ENCODE peak calls at places on chromosomes 12 and 14, in ten cellular contexts. G, B, D, J, X, T, A, W, M and E are unnamed samples. For H3K27me3, the result is how much of the 10 kb centered on the place peaks cover.

GRCh38 chr14:26808407-26808806 is 210.6 kb upstream of the NOVA1 start:
- DNase-seq in G (no peak), B (no peak), D (no peak), J (no peak), X (no peak), T (peak), A (no peak), W (no peak), M (no peak), E (no peak)

GRCh38 chr14:69360438-69361108 is 37.5 kb downstream of the ERH start:
- DNase-seq in G (no peak), B (no peak), D (no peak), J (no peak), X (no peak), T (no peak), A (no peak), W (no peak), M (no peak), E (no peak)

GRCh38 chr12:8157484-8158198 is 826 bp downstream of the ZNF705A start:
- DNase-seq in G (no peak), B (no peak), D (no peak), J (no peak), X (no peak), T (no peak), A (no peak), W (peak), M (no peak), E (no peak)

GRCh38 chr14:23953464-23954278 is at the start of gene DHRS4:
- DNase-seq in G (peak), B (peak), D (peak), J (peak), X (peak), T (peak), A (peak), W (peak), M (peak), E (peak)

GRCh38 chr12:4014858-4015224 is 141.6 kb upstream of the PARP11 start:
- DNase-seq in G (no peak), B (no peak), D (no peak), J (no peak), X (no peak), T (no peak), A (no peak), W (no peak), M (no peak), E (no peak)

GRCh38 chr12:60830381-60830780 is 1234.6 kb downstream of the SLC16A7 start:
- DNase-seq in G (no peak), B (no peak), D (no peak), J (no peak), X (no peak), T (peak), A (no peak), W (no peak), M (no peak), E (no peak)

GRCh38 chr14:93317200-93317599 is 15.6 kb downstream of the BTBD7 start:
- DNase-seq in G (no peak), B (no peak), D (no peak), J (no peak), X (no peak), T (no peak), A (no peak), W (no peak), M (no peak), E (no peak)

GRCh38 chr14:96053600-96054381 is 14.6 kb downstream of the C14orf132 start:
- DNase-seq in G (no peak), B (peak), D (peak), J (no peak), X (no peak), T (peak), A (no peak), W (no peak), M (peak), E (peak)

GRCh38 chr14:90266441-90267154 is 10.2 kb downstream of the PSMC1 start:
- DNase-seq in G (no peak), B (no peak), D (no peak), J (no peak), X (no peak), T (no peak), A (no peak), W (no peak), M (no peak), E (no peak)

GRCh38 chr12:4355843-4356327 is 23.6 kb downstream of the FGF23 start:
- DNase-seq in G (no peak), B (peak), D (peak), J (no peak), X (peak), T (peak), A (peak), W (peak), M (no peak), E (no peak)

GRCh38 chr12:3097186-3097804 is 20.1 kb downstream of the TSPAN9 start:
- DNase-seq in G (no peak), B (peak), D (peak), J (no peak), X (no peak), T (no peak), A (peak), W (no peak), M (no peak), E (no peak)

GRCh38 chr14:92641306-92641705 is 107.1 kb downstream of the LGMN start:
- DNase-seq in G (no peak), B (no peak), D (no peak), J (no peak), X (no peak), T (no peak), A (no peak), W (no peak), M (no peak), E (peak)

GRCh38 chr14:55581011-55581806 is 1.2 kb downstream of the KTN1 start:
- DNase-seq in G (no peak), B (peak), D (no peak), J (peak), X (no peak), T (peak), A (peak), W (no peak), M (no peak), E (peak)

GRCh38 chr14:99686557-99687283 is 2.6 kb downstream of the CYP46A1 start:
- DNase-seq in G (no peak), B (no peak), D (peak), J (no peak), X (no peak), T (no peak), A (no peak), W (no peak), M (no peak), E (no peak)

GRCh38 chr14:99687284-99688209 is 3.4 kb downstream of the CYP46A1 start:
- DNase-seq in G (no peak), B (no peak), D (peak), J (no peak), X (no peak), T (peak), A (peak), W (peak), M (no peak), E (no peak)

GRCh38 chr14:99689266-99690236 is 5.5 kb downstream of the CYP46A1 start:
- DNase-seq in G (no peak), B (no peak), D (no peak), J (no peak), X (no peak), T (no peak), A (no peak), W (no peak), M (no peak), E (no peak)

GRCh38 chr14:99688629-99689028 is 4.5 kb downstream of the CYP46A1 start:
- DNase-seq in G (no peak), B (no peak), D (peak), J (no peak), X (no peak), T (no peak), A (no peak), W (no peak), M (no peak), E (no peak)

DNA sequence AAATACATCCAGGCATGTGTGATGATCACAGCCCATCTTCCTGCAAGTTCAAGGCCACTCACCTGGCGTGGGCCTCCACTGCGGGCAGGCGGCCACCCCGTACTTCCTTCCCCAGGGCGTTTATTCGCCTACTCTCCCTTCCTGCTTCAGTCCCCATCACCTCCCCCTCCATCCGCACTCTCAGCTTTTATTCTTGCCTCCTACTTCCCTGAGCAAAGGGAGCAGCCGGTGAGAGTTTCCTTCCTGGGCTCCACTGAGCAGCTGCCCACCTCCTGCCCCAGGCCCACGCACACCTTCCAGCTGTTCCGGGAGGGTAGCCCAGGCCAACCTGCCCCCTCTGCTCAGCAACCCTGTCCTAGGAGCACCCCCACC is 4.1 kb downstream of the CYP46A1 start:
- DNase-seq in G (no peak), B (no peak), D (peak), J (no peak), X (no peak), T (no peak), A (no peak), W (no peak), M (no peak), E (no peak)
- H3K27me3 ChIP-seq in G (under half), B (under half), D (under half), J (under half), X (under half), T (under half), A (under half), W (under half), M (under half), E (under half)

DNA sequence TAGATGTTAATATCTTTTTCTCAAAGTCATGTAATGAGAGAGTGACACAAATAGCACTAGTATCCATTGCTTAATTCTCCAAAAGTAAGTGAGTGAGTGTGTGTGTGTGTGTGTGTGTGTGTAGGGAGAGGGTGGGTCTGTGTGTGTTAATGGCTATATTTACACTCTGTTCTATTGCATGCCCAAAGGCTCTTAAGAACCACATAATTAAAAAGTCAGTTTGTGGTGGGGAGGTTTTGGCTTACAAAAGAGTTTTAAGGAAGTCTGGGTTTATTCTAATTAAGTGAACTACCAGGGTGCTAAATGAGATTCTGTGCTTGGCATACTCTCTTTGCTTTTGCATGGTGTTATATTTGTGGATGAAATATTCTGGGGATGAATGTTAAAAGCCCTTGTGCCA is 1897.6 kb upstream of the FLRT2 start:
- DNase-seq in G (no peak), B (no peak), D (no peak), J (no peak), X (no peak), T (no peak), A (no peak), W (peak), M (no peak), E (no peak)
- H3K4me3 ChIP-seq in G (no peak), B (no peak), D (no peak), J (no peak), X (no peak), T (no peak), A (no peak), W (no peak), M (no peak), E (no peak)

DNA sequence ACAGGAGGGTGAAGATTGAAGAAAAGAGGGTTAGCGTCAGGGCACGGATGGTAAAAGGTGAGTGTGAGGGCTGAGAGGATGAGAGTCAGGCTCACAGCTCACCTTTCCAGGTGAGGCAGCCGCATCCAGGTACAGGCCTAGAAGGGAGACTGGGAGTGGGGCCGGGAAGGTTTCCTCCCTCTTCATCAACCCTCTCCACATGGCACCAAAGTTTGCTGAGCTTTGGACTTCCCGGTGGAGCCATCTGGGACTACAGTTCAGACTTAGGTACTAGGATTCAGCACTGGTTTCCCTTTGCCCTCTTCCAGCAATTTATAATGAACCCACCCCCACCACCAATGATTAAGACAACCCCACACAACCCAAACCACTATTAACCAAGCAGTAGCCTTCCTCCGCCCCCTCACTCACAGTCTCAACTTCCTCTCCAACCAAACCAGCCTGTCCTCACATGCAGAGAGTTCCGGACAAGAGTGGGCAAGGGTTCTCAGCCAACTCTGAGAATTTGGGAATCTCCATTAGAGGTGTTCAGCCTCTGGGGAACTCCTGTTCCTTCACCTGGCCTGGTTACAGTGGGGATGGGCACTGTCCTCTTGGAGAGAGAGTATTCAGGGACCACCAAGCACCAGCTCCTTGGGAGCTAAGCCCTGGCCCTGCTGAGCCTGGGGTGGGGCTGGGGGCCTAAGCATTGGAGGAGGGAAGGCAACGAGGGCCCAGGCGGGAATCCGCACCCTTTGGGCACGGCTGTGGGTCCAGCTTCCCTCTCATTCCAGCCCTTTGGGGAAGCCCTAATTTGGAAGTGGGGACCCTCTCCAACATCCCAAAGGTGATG is 2.3 kb upstream of the HOXC4 start:
- DNase-seq in G (no peak), B (no peak), D (no peak), J (no peak), X (no peak), T (peak), A (no peak), W (no peak), M (no peak), E (peak)
- H3K27me3 ChIP-seq in G (under half), B (under half), D (half or more), J (under half), X (under half), T (half or more), A (half or more), W (half or more), M (under half), E (half or more)

GRCh38 chr12:121805800-121806555 is 2.2 kb downstream of the SETD1B start:
- DNase-seq in G (no peak), B (no peak), D (peak), J (no peak), X (no peak), T (no peak), A (peak), W (no peak), M (no peak), E (peak)
- H3K4me3 ChIP-seq in G (peak), B (peak), D (peak), J (peak), X (peak), T (peak), A (peak), W (peak), M (peak), E (peak)

DNA sequence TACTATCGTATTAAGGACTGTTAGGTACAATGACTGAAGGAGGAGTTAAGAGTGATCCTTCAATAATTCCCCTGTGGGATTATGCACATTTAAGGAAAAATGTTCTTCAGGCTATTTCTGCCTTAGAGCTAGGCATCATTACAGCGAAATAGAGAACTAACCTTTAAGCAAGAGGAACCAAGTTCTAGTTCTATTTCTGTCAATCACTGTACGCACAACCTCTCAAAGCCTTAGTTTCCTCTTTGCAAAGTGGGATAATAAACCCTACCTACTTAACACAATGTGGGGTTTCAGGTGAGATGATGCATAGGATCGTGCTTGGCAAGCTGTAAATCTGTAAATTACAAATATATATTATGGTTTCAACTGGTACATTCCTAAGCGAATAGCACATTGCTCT is 15.4 kb downstream of the NTF3 start:
- DNase-seq in G (no peak), B (no peak), D (no peak), J (no peak), X (no peak), T (no peak), A (no peak), W (no peak), M (no peak), E (no peak)
- H3K27me3 ChIP-seq in G (under half), B (under half), D (under half), J (under half), X (under half), T (under half), A (under half), W (under half), M (under half), E (under half)

GRCh38 chr12:25783566-25783965 is 174.9 kb upstream of the RASSF8 start:
- DNase-seq in G (no peak), B (no peak), D (no peak), J (no peak), X (no peak), T (no peak), A (no peak), W (no peak), M (no peak), E (no peak)

GRCh38 chr12:25787701-25788100 is 170.8 kb upstream of the RASSF8 start:
- DNase-seq in G (no peak), B (no peak), D (no peak), J (no peak), X (no peak), T (no peak), A (no peak), W (no peak), M (no peak), E (no peak)

GRCh38 chr12:25788707-25789106 is 169.8 kb upstream of the RASSF8 start:
- DNase-seq in G (no peak), B (no peak), D (no peak), J (no peak), X (no peak), T (no peak), A (peak), W (no peak), M (no peak), E (no peak)

GRCh38 chr12:25784669-25785068 is 173.8 kb upstream of the RASSF8 start:
- DNase-seq in G (no peak), B (no peak), D (no peak), J (no peak), X (no peak), T (peak), A (no peak), W (peak), M (no peak), E (no peak)

GRCh38 chr12:25785164-25785563 is 173.3 kb upstream of the RASSF8 start:
- DNase-seq in G (no peak), B (no peak), D (no peak), J (no peak), X (no peak), T (peak), A (no peak), W (no peak), M (no peak), E (no peak)
- H3K4me3 ChIP-seq in G (no peak), B (no peak), D (no peak), J (no peak), X (no peak), T (no peak), A (no peak), W (no peak), M (no peak), E (no peak)